ENCODE peak calls at places on chromosomes 16 and 17, in seven cellular contexts. T, K, P, M, F, J and G are unnamed samples. For H3K4me1 and H3K36me3, the result is how much of the 10 kb centered on the place peaks cover.

GRCh38 chr17:61805399-61805798 is 57.9 kb downstream of the BRIP1 start:
- DNase-seq in T (no peak), K (peak), P (peak), M (no peak), F (no peak), J (no peak), G (no peak)

GRCh38 chr16:4691666-4692412 is 1.5 kb upstream of the NUDT16L1 start:
- DNase-seq in T (no peak), K (no peak), P (no peak), M (peak), F (no peak), J (no peak), G (no peak)

GRCh38 chr16:66901626-66902025 is 17.1 kb downstream of the CDH16 start:
- DNase-seq in T (peak), K (no peak), P (no peak), M (peak), F (no peak), J (no peak), G (no peak)

GRCh38 chr17:44354582-44355309 is 8.9 kb downstream of the FAM171A2 start:
- DNase-seq in T (no peak), K (no peak), P (peak), M (peak), F (peak), J (no peak), G (no peak)

GRCh38 chr17:8413321-8413720 is 15.7 kb upstream of the RNF222 start:
- DNase-seq in T (no peak), K (no peak), P (no peak), M (no peak), F (no peak), J (no peak), G (no peak)

GRCh38 chr17:13311301-13311700 is 290.4 kb downstream of the HS3ST3A1 start:
- DNase-seq in T (no peak), K (no peak), P (peak), M (no peak), F (no peak), J (no peak), G (no peak)

GRCh38 chr17:17797119-17797809 is 39.5 kb downstream of the SREBF1 start:
- DNase-seq in T (no peak), K (no peak), P (no peak), M (no peak), F (no peak), J (no peak), G (no peak)

GRCh38 chr17:75380315-75380714 is 25.2 kb downstream of the GRB2 start:
- DNase-seq in T (no peak), K (no peak), P (no peak), M (no peak), F (no peak), J (no peak), G (no peak)

GRCh38 chr17:4483012-4483840 is 15.5 kb upstream of the SPNS2 start:
- DNase-seq in T (no peak), K (peak), P (no peak), M (no peak), F (no peak), J (no peak), G (no peak)

GRCh38 chr16:177981-178676 is 1.6 kb downstream of the HBA1 start:
- DNase-seq in T (no peak), K (no peak), P (no peak), M (no peak), F (no peak), J (no peak), G (no peak)

GRCh38 chr17:49760296-49760695 is 3.6 kb downstream of the FAM117A start:
- DNase-seq in T (no peak), K (no peak), P (no peak), M (no peak), F (no peak), J (no peak), G (no peak)

GRCh38 chr16:84044108-84044488 is 1.5 kb upstream of the SLC38A8 start:
- DNase-seq in T (no peak), K (peak), P (peak), M (peak), F (no peak), J (peak), G (no peak)

GRCh38 chr17:14302421-14303099 is 1.7 kb downstream of the HS3ST3B1 start:
- DNase-seq in T (peak), K (peak), P (peak), M (peak), F (peak), J (peak), G (peak)

GRCh38 chr16:22672830-22673210 is 141.1 kb upstream of the HS3ST2 start:
- DNase-seq in T (no peak), K (no peak), P (no peak), M (no peak), F (no peak), J (no peak), G (peak)

GRCh38 chr17:17096438-17097178 is 54.4 kb downstream of the MPRIP start:
- DNase-seq in T (no peak), K (no peak), P (peak), M (peak), F (no peak), J (no peak), G (peak)

GRCh38 chr16:81719993-81720392 is 59.1 kb upstream of the PLCG2 start:
- DNase-seq in T (no peak), K (no peak), P (no peak), M (no peak), F (no peak), J (no peak), G (no peak)

GRCh38 chr17:45147102-45147580 is 1.1 kb upstream of the HEXIM1 start:
- DNase-seq in T (peak), K (no peak), P (peak), M (peak), F (peak), J (no peak), G (peak)

GRCh38 chr16:19969284-19969683 is 84.6 kb upstream of the GPRC5B start:
- DNase-seq in T (no peak), K (no peak), P (no peak), M (no peak), F (no peak), J (no peak), G (no peak)

GRCh38 chr16:66131156-66131807 is 235.2 kb upstream of the CDH5 start:
- DNase-seq in T (no peak), K (no peak), P (peak), M (no peak), F (no peak), J (no peak), G (no peak)

GRCh38 chr17:28467456-28468025 is 5.9 kb upstream of the SLC13A2 start:
- DNase-seq in T (no peak), K (no peak), P (peak), M (no peak), F (no peak), J (no peak), G (peak)

GRCh38 chr17:67245694-67246397 is 850 bp upstream of the HELZ start:
- DNase-seq in T (peak), K (no peak), P (no peak), M (peak), F (peak), J (peak), G (no peak)
- H3K4me1 ChIP-seq in T (under half), K (under half), P (under half), M (half or more), F (under half), J (under half), G (under half)

DNA sequence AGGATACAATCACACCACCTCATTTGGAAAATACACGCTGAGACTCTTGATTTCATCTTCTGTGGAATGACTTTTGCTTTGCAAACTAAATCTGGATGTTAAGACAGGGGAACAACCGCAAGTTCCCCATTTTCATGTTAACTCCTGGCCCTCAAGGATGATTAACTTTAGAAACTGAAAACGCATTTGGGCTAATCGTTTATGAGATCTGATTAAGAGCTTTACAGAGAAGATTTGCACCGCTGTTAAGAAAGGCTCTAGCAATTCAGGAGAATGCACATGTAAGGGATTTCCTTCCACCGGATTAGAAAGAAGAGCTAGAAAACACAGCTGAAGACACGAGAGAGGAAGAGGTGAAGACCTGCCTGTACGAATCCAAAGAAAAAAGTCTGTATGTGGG is 106.3 kb downstream of the YPEL2 start:
- DNase-seq in T (no peak), K (no peak), P (no peak), M (no peak), F (no peak), J (no peak), G (no peak)
- H3K4me3 ChIP-seq in T (no peak), K (no peak), P (no peak), M (no peak), F (no peak), J (no peak), G (no peak)

GRCh38 chr16:68033101-68033500 is 10.0 kb downstream of the DUS2 start:
- DNase-seq in T (no peak), K (no peak), P (no peak), M (no peak), F (no peak), J (no peak), G (no peak)

GRCh38 chr16:68031951-68032350 is 8.9 kb downstream of the DUS2 start:
- DNase-seq in T (peak), K (peak), P (no peak), M (peak), F (no peak), J (no peak), G (no peak)

GRCh38 chr16:68040506-68041288 is 17.6 kb downstream of the DUS2 start:
- DNase-seq in T (peak), K (peak), P (peak), M (peak), F (peak), J (peak), G (peak)

GRCh38 chr16:68037820-68038597 is 14.9 kb downstream of the DUS2 start:
- DNase-seq in T (no peak), K (no peak), P (no peak), M (peak), F (no peak), J (no peak), G (no peak)

GRCh38 chr16:68035227-68035626 is 12.1 kb downstream of the DUS2 start:
- DNase-seq in T (no peak), K (no peak), P (no peak), M (no peak), F (no peak), J (no peak), G (no peak)
- H3K36me3 ChIP-seq in T (under half), K (under half), P (under half), M (under half), F (under half), J (under half), G (under half)

GRCh38 chr17:2379489-2380224 is 21.2 kb downstream of the MNT start:
- DNase-seq in T (no peak), K (no peak), P (no peak), M (no peak), F (no peak), J (no peak), G (no peak)
- H3K4me1 ChIP-seq in T (under half), K (under half), P (under half), M (under half), F (under half), J (under half), G (under half)